ENCODE peak calls at places on chromosomes 2 and 18, in six cellular contexts. One of them, this sample, is unnamed.

GRCh38 chr2:55843096-55843991 is 80.2 kb downstream of the EFEMP1 start:
- DNase-seq in colonic mucosa: peak; percentile 70
- DNase-seq in upper lobe of right lung: no peak
- DNase-seq in K562: no peak
- DNase-seq in A549: peak; percentile 95
- DNase-seq in endothelial cell of umbilical vein: peak; percentile 81
- DNase-seq in this sample: no peak

GRCh38 chr18:8366070-8366469 is 243.2 kb upstream of the RAB12 start:
- DNase-seq in colonic mucosa: no peak
- DNase-seq in upper lobe of right lung: no peak
- DNase-seq in K562: no peak
- DNase-seq in A549: no peak
- DNase-seq in endothelial cell of umbilical vein: no peak
- DNase-seq in this sample: no peak

GRCh38 chr2:29259221-29259620 is 144.0 kb downstream of the CLIP4 start:
- DNase-seq in colonic mucosa: no peak
- DNase-seq in upper lobe of right lung: no peak
- DNase-seq in K562: no peak
- DNase-seq in A549: no peak
- DNase-seq in endothelial cell of umbilical vein: peak; percentile 6
- DNase-seq in this sample: no peak

GRCh38 chr18:63119647-63120046 is 199.9 kb downstream of the BCL2 start:
- DNase-seq in colonic mucosa: peak; percentile 50
- DNase-seq in upper lobe of right lung: no peak
- DNase-seq in K562: peak; percentile 10
- DNase-seq in A549: peak; percentile 11
- DNase-seq in endothelial cell of umbilical vein: peak; percentile 37
- DNase-seq in this sample: no peak

GRCh38 chr2:18792226-18792629 is 202.9 kb upstream of the NT5C1B start:
- DNase-seq in colonic mucosa: no peak
- DNase-seq in upper lobe of right lung: no peak
- DNase-seq in K562: no peak
- DNase-seq in A549: no peak
- DNase-seq in endothelial cell of umbilical vein: no peak
- DNase-seq in this sample: no peak

GRCh38 chr2:152409691-152410597 is 75.0 kb downstream of the FMNL2 start:
- DNase-seq in colonic mucosa: no peak
- DNase-seq in upper lobe of right lung: no peak
- DNase-seq in K562: no peak
- DNase-seq in A549: no peak
- DNase-seq in endothelial cell of umbilical vein: no peak
- DNase-seq in this sample: no peak

GRCh38 chr2:105584437-105585010 is 160.2 kb upstream of the NCK2 start:
- DNase-seq in colonic mucosa: no peak
- DNase-seq in upper lobe of right lung: no peak
- DNase-seq in K562: no peak
- DNase-seq in A549: no peak
- DNase-seq in endothelial cell of umbilical vein: no peak
- DNase-seq in this sample: no peak

GRCh38 chr2:177315303-177315887 is 50.9 kb upstream of the NFE2L2 start:
- DNase-seq in colonic mucosa: no peak
- DNase-seq in upper lobe of right lung: no peak
- DNase-seq in K562: no peak
- DNase-seq in A549: no peak
- DNase-seq in endothelial cell of umbilical vein: no peak
- DNase-seq in this sample: no peak

GRCh38 chr2:225117061-225117716 is 74.9 kb upstream of the DOCK10 start:
- DNase-seq in colonic mucosa: no peak
- DNase-seq in upper lobe of right lung: no peak
- DNase-seq in K562: no peak
- DNase-seq in A549: no peak
- DNase-seq in endothelial cell of umbilical vein: no peak
- DNase-seq in this sample: no peak

GRCh38 chr2:240460781-240461431 is 25.4 kb downstream of the GPC1 start:
- DNase-seq in colonic mucosa: no peak
- DNase-seq in upper lobe of right lung: peak; percentile 57
- DNase-seq in K562: no peak
- DNase-seq in A549: no peak
- DNase-seq in endothelial cell of umbilical vein: no peak
- DNase-seq in this sample: peak; percentile 38

GRCh38 chr18:45962461-45962860 is 4.7 kb downstream of the EPG5 start:
- DNase-seq in colonic mucosa: no peak
- DNase-seq in upper lobe of right lung: no peak
- DNase-seq in K562: no peak
- DNase-seq in A549: no peak
- DNase-seq in endothelial cell of umbilical vein: no peak
- DNase-seq in this sample: no peak

GRCh38 chr18:45958730-45959129 is 8.4 kb downstream of the EPG5 start:
- DNase-seq in colonic mucosa: no peak
- DNase-seq in upper lobe of right lung: no peak
- DNase-seq in K562: no peak
- DNase-seq in A549: no peak
- DNase-seq in endothelial cell of umbilical vein: no peak
- DNase-seq in this sample: no peak

GRCh38 chr18:45967007-45967706 is at the start of gene EPG5:
- DNase-seq in colonic mucosa: peak; percentile 98
- DNase-seq in upper lobe of right lung: peak; percentile 98
- DNase-seq in K562: peak; percentile 88
- DNase-seq in A549: peak; percentile 94
- DNase-seq in endothelial cell of umbilical vein: peak; percentile 96
- DNase-seq in this sample: peak; percentile 98

GRCh38 chr18:45958027-45958426 is 9.1 kb downstream of the EPG5 start:
- DNase-seq in colonic mucosa: no peak
- DNase-seq in upper lobe of right lung: no peak
- DNase-seq in K562: no peak
- DNase-seq in A549: no peak
- DNase-seq in endothelial cell of umbilical vein: no peak
- DNase-seq in this sample: no peak

DNA sequence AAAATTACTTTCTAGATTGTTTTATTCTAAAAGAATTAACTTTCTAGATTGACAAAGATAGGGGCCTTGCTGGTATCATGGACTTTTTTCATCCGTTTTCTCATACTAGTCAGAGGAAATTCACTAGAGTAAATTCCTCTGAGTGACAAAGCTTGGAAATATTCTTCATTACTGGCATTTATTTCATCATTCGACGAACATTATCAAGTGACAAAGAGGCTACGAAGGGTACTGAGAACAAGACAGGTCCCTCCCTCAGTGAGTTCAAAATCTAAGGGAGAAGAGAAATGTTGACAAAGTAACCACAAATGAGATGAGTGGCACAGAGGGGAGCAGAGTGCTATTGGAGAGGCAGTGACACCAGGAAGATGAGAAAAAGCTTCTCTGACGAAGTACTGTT is 4.3 kb downstream of the EPG5 start:
- DNase-seq in colonic mucosa: no peak
- DNase-seq in upper lobe of right lung: no peak
- DNase-seq in K562: no peak
- DNase-seq in A549: no peak
- DNase-seq in endothelial cell of umbilical vein: no peak
- DNase-seq in this sample: no peak
- H3K27ac ChIP-seq in colonic mucosa: no peak overlapping the region
- H3K27ac ChIP-seq in upper lobe of right lung: peak overlapping the region; percentile 19
- H3K27ac ChIP-seq in K562: no peak overlapping the region
- H3K27ac ChIP-seq in A549: no peak overlapping the region
- H3K27ac ChIP-seq in endothelial cell of umbilical vein: no peak overlapping the region
- H3K27ac ChIP-seq in this sample: peak overlapping the region; percentile 36

DNA sequence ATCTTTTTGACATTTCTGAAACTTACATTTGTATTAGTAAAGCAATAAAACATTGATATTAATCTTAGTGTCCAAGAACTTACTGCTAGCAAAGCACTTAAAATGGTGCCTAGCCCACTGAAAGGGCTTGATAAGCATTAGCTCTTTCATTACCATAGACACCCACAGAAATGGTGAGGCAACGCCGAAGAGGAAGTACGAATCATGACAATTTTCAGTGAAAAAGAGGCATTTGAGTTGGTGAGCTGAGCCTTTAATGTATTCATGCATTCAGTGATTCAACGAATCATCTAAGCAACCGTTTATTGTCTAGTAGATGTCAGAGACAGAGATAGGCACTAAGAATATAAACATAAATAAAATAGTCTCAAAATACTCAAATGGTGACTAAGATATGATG is 101.1 kb downstream of the PIGN start:
- DNase-seq in colonic mucosa: no peak
- DNase-seq in upper lobe of right lung: no peak
- DNase-seq in K562: no peak
- DNase-seq in A549: no peak
- DNase-seq in endothelial cell of umbilical vein: no peak
- DNase-seq in this sample: no peak
- H3K4me3 ChIP-seq in colonic mucosa: no peak overlapping the region
- H3K4me3 ChIP-seq in upper lobe of right lung: no peak overlapping the region
- H3K4me3 ChIP-seq in K562: no peak overlapping the region
- H3K4me3 ChIP-seq in A549: no peak overlapping the region
- H3K4me3 ChIP-seq in endothelial cell of umbilical vein: no peak overlapping the region
- H3K4me3 ChIP-seq in this sample: no peak overlapping the region

GRCh38 chr2:11367170-11367569 is 22.7 kb upstream of the ROCK2 start:
- DNase-seq in colonic mucosa: no peak
- DNase-seq in upper lobe of right lung: no peak
- DNase-seq in K562: no peak
- DNase-seq in A549: no peak
- DNase-seq in endothelial cell of umbilical vein: no peak
- DNase-seq in this sample: no peak
- H3K27ac ChIP-seq in colonic mucosa: no peak overlapping the region
- H3K27ac ChIP-seq in upper lobe of right lung: no peak overlapping the region
- H3K27ac ChIP-seq in K562: no peak overlapping the region
- H3K27ac ChIP-seq in A549: no peak overlapping the region
- H3K27ac ChIP-seq in endothelial cell of umbilical vein: no peak overlapping the region
- H3K27ac ChIP-seq in this sample: no peak overlapping the region

GRCh38 chr18:805755-806110 is 6.3 kb downstream of the YES1 start:
- DNase-seq in colonic mucosa: no peak
- DNase-seq in upper lobe of right lung: no peak
- DNase-seq in K562: peak; percentile 16
- DNase-seq in A549: no peak
- DNase-seq in endothelial cell of umbilical vein: no peak
- DNase-seq in this sample: no peak
- H3K4me3 ChIP-seq in colonic mucosa: no peak overlapping the region
- H3K4me3 ChIP-seq in upper lobe of right lung: peak overlapping the region; percentile 7
- H3K4me3 ChIP-seq in K562: peak overlapping the region; percentile 12
- H3K4me3 ChIP-seq in A549: no peak overlapping the region
- H3K4me3 ChIP-seq in endothelial cell of umbilical vein: peak overlapping the region; percentile 8
- H3K4me3 ChIP-seq in this sample: peak overlapping the region; percentile 14